ENCODE peak calls at places on chromosome 9, in four cellular contexts. One of them, this sample, is unnamed.

GRCh38 chr9:123749580-123750202 is 180.2 kb downstream of the DENND1A start:
- DNase-seq in H1: no peak
- DNase-seq in mesendoderm: peak
- DNase-seq in H9: no peak
- DNase-seq in this sample: no peak

GRCh38 chr9:131464354-131465000 is 38.2 kb upstream of the POMT1 start:
- DNase-seq in mesendoderm: no peak
- DNase-seq in H9: no peak
- DNase-seq in H1: no peak
- DNase-seq in this sample: no peak

GRCh38 chr9:107751522-107752235 is 262.1 kb upstream of the KLF4 start:
- DNase-seq in mesendoderm: peak
- DNase-seq in H1: no peak
- DNase-seq in H9: no peak
- DNase-seq in this sample: peak

GRCh38 chr9:114228034-114228808 is 72.9 kb downstream of the COL27A1 start:
- DNase-seq in H9: no peak
- DNase-seq in mesendoderm: no peak
- DNase-seq in H1: no peak
- DNase-seq in this sample: no peak

GRCh38 chr9:81748091-81748490 is 58.7 kb upstream of the TLE1 start:
- DNase-seq in H9: no peak
- DNase-seq in H1: no peak
- DNase-seq in mesendoderm: no peak
- DNase-seq in this sample: no peak

GRCh38 chr9:3962467-3962866 is 337.4 kb downstream of the GLIS3 start:
- DNase-seq in H9: no peak
- DNase-seq in H1: no peak
- DNase-seq in mesendoderm: peak
- DNase-seq in this sample: peak

GRCh38 chr9:121559183-121559582 is 59.5 kb upstream of the GGTA1 start:
- DNase-seq in mesendoderm: no peak
- DNase-seq in H9: no peak
- DNase-seq in H1: no peak
- DNase-seq in this sample: peak

GRCh38 chr9:26033346-26033745 is 355.1 kb upstream of the TUSC1 start:
- DNase-seq in mesendoderm: no peak
- DNase-seq in H1: no peak
- DNase-seq in H9: no peak
- DNase-seq in this sample: no peak

GRCh38 chr9:69389437-69389995 is 64.5 kb downstream of the ENTREP1 start:
- DNase-seq in H9: no peak
- DNase-seq in H1: no peak
- DNase-seq in mesendoderm: no peak
- DNase-seq in this sample: no peak

GRCh38 chr9:69036319-69036718 is 767 bp downstream of the FXN start:
- DNase-seq in H9: no peak
- DNase-seq in mesendoderm: no peak
- DNase-seq in H1: no peak
- DNase-seq in this sample: peak

GRCh38 chr9:757246-757881 is 84.1 kb upstream of the DMRT1 start:
- DNase-seq in H9: peak
- DNase-seq in mesendoderm: peak
- DNase-seq in H1: peak
- DNase-seq in this sample: peak

GRCh38 chr9:10999646-11000045 is 386.8 kb upstream of the PTPRD start:
- DNase-seq in H9: no peak
- DNase-seq in mesendoderm: peak
- DNase-seq in H1: no peak
- DNase-seq in this sample: no peak

GRCh38 chr9:17052626-17053025 is 82.2 kb upstream of the CNTLN start:
- DNase-seq in mesendoderm: peak
- DNase-seq in H1: no peak
- DNase-seq in H9: no peak
- DNase-seq in this sample: no peak

GRCh38 chr9:119153402-119153801 is 215.8 kb downstream of the BRINP1 start:
- DNase-seq in H9: no peak
- DNase-seq in mesendoderm: no peak
- DNase-seq in H1: no peak
- DNase-seq in this sample: no peak

GRCh38 chr9:124780757-124781151 is 3.8 kb downstream of the OLFML2A start:
- DNase-seq in mesendoderm: no peak
- DNase-seq in H9: no peak
- DNase-seq in H1: no peak
- DNase-seq in this sample: no peak
- H3K18ac ChIP-seq in mesendoderm: no peak
- H3K18ac ChIP-seq in H9: no peak
- H3K18ac ChIP-seq in H1: no peak
- H3K18ac ChIP-seq in this sample: no peak

DNA sequence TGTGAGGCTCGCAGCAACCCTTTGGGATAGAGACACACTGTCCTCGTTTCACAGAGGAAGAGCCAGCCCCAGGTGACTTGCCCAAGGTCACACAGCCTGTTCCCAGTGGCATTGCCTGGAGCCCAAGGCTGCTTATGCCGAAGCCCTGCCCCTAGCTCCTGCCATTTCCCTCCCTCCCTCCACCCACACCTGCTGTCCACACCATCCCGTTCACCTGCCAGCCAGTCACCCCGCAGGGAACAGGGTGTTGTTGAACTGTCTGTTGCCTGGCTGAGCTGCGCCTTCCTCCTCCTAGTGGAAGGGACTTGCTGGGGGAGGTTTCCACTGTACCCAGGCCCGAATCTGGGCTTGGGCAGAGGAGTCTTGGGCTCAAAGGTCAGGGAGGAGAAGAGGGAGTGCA is 6.2 kb downstream of the TTC16 start:
- DNase-seq in mesendoderm: no peak
- DNase-seq in H1: no peak
- DNase-seq in H9: no peak
- DNase-seq in this sample: no peak
- H2BK15ac ChIP-seq in mesendoderm: no peak
- H2BK15ac ChIP-seq in H1: peak
- H2BK15ac ChIP-seq in H9: no peak
- H2BK15ac ChIP-seq in this sample: no peak

GRCh38 chr9:130209422-130209821 is 37.2 kb downstream of the NCS1 start:
- DNase-seq in H1: no peak
- DNase-seq in mesendoderm: no peak
- DNase-seq in H9: no peak
- DNase-seq in this sample: no peak

GRCh38 chr9:130213898-130214761 is 41.9 kb downstream of the NCS1 start:
- DNase-seq in H9: peak
- DNase-seq in mesendoderm: peak
- DNase-seq in H1: no peak
- DNase-seq in this sample: peak

GRCh38 chr9:130212543-130213297 is 40.5 kb downstream of the NCS1 start:
- DNase-seq in H9: no peak
- DNase-seq in H1: no peak
- DNase-seq in mesendoderm: no peak
- DNase-seq in this sample: no peak

GRCh38 chr9:130208600-130209347 is 36.6 kb downstream of the NCS1 start:
- DNase-seq in H1: no peak
- DNase-seq in H9: no peak
- DNase-seq in mesendoderm: peak
- DNase-seq in this sample: no peak

GRCh38 chr9:130211548-130212226 is 39.5 kb downstream of the NCS1 start:
- DNase-seq in H1: no peak
- DNase-seq in H9: no peak
- DNase-seq in mesendoderm: no peak
- DNase-seq in this sample: no peak
- H3K18ac ChIP-seq in H1: no peak
- H3K18ac ChIP-seq in H9: no peak
- H3K18ac ChIP-seq in mesendoderm: no peak
- H3K18ac ChIP-seq in this sample: no peak

GRCh38 chr9:94950733-94951590 is 224.5 kb downstream of the AOPEP start:
- DNase-seq in H1: no peak
- DNase-seq in H9: no peak
- DNase-seq in mesendoderm: no peak
- DNase-seq in this sample: no peak

GRCh38 chr9:94951591-94952115 is 225.2 kb downstream of the AOPEP start:
- DNase-seq in H9: no peak
- DNase-seq in H1: no peak
- DNase-seq in mesendoderm: no peak
- DNase-seq in this sample: no peak

GRCh38 chr9:94950040-94950732 is 223.7 kb downstream of the AOPEP start:
- DNase-seq in H1: no peak
- DNase-seq in mesendoderm: no peak
- DNase-seq in H9: no peak
- DNase-seq in this sample: no peak

GRCh38 chr9:94949330-94949729 is 222.8 kb downstream of the AOPEP start:
- DNase-seq in H9: no peak
- DNase-seq in H1: no peak
- DNase-seq in mesendoderm: peak
- DNase-seq in this sample: no peak

GRCh38 chr9:94952553-94953373 is 226.3 kb downstream of the AOPEP start:
- DNase-seq in mesendoderm: no peak
- DNase-seq in H9: no peak
- DNase-seq in H1: no peak
- DNase-seq in this sample: no peak
- H2BK15ac ChIP-seq in mesendoderm: no peak
- H2BK15ac ChIP-seq in H9: no peak
- H2BK15ac ChIP-seq in H1: peak
- H2BK15ac ChIP-seq in this sample: no peak

GRCh38 chr9:136047076-136047774 is 47.9 kb downstream of the NACC2 start:
- DNase-seq in H9: no peak
- DNase-seq in H1: no peak
- DNase-seq in mesendoderm: no peak
- DNase-seq in this sample: no peak
- H3K18ac ChIP-seq in H9: no peak
- H3K18ac ChIP-seq in H1: no peak
- H3K18ac ChIP-seq in mesendoderm: no peak
- H3K18ac ChIP-seq in this sample: no peak

DNA sequence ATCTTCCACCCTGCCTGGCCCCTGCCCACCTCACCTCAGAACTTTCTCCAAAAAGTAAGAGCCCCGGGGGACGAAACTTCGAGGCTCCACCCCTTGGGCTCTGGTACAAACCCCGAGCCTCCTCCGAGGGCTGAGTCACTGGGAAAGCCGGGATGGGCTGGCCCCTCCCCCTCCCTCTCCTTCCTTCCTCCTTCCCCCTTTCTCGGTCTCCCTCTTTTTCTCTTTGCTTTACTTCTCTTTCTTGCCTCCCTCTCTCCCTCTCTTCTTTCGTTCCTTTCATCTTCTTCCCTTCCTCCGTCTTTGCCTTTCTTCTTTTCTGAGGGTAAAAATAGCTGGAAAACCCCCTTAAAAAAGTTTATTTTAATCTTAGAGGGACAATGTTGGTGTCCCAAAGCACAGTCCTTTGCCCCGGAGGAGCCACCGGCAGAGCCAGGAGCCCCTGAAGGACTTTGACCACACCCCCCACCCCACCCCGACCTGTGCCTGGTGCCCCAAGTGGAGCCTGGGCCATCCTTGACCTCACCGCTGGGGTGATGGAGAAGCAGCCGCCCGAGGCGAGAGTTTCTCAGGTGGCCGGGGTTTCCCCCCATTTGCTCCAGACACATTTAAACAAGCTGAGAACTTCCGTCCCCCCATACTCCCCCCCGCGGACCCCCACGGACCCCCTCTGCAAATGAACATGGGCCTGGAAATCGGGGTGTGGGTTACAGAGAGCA is 5.7 kb upstream of the NOTCH1 start:
- DNase-seq in H9: peak
- DNase-seq in H1: no peak
- DNase-seq in mesendoderm: peak
- DNase-seq in this sample: peak
- H2BK15ac ChIP-seq in H9: no peak
- H2BK15ac ChIP-seq in H1: no peak
- H2BK15ac ChIP-seq in mesendoderm: no peak
- H2BK15ac ChIP-seq in this sample: peak